ENCODE peak calls at places on chromosome 12, in eight cellular contexts. K is T-helper 2 cell; G is ovary; O is activated T-cell treated with anti-CD3 and anti-CD28 coated beads, Interleukin-2, amount 50 U/mL, for 4 hours; A is T-helper 1 cell; U is NCI-H1417; Y is NCI-H1092; J is choroid plexus epithelial cell. P is an unnamed sample.

GRCh38 chr12:116370004-116370404 is 92.5 kb upstream of the MED13L start:
- DNase-seq in G (no peak), A (no peak), K (no peak), U (no peak), O (no peak), J (peak), Y (no peak), P (no peak)

GRCh38 chr12:123063535-123063934 is 83.1 kb downstream of the ARL6IP4 start:
- DNase-seq in J (peak), O (no peak), A (no peak), U (no peak), Y (no peak), G (no peak), K (peak), P (no peak)

GRCh38 chr12:4526923-4527546 is 11.7 kb upstream of the RAD51AP1 start:
- DNase-seq in Y (no peak), G (no peak), K (peak), A (peak), O (no peak), J (peak), U (no peak), P (no peak)

GRCh38 chr12:4037747-4038312 is 164.6 kb upstream of the PARP11 start:
- DNase-seq in O (no peak), Y (no peak), U (no peak), A (no peak), G (peak), J (peak), K (no peak), P (no peak)

GRCh38 chr12:1199700-1200099 is 208.7 kb downstream of the ERC1 start:
- DNase-seq in K (no peak), Y (no peak), O (no peak), G (no peak), J (no peak), A (no peak), U (no peak), P (no peak)

GRCh38 chr12:5258498-5258897 is 173.4 kb upstream of the NTF3 start:
- DNase-seq in O (no peak), K (no peak), U (no peak), G (no peak), A (no peak), Y (no peak), J (no peak), P (no peak)

GRCh38 chr12:32983332-32983731 is 86.8 kb upstream of the PKP2 start:
- DNase-seq in Y (no peak), G (no peak), U (no peak), A (no peak), O (no peak), J (no peak), K (no peak), P (no peak)

GRCh38 chr12:4603946-4604345 is 41.9 kb downstream of the DYRK4 start:
- DNase-seq in K (no peak), O (no peak), J (no peak), G (no peak), U (no peak), A (no peak), Y (no peak), P (no peak)

GRCh38 chr12:121537814-121538698 is 42.8 kb downstream of the KDM2B start:
- DNase-seq in J (no peak), U (peak), O (peak), G (no peak), K (peak), A (peak), Y (no peak), P (no peak)

GRCh38 chr12:32895688-32896437 is 714 bp downstream of the PKP2 start:
- DNase-seq in Y (no peak), U (peak), G (peak), J (no peak), A (no peak), O (no peak), K (no peak), P (no peak)

GRCh38 chr12:87820524-87821194 is 208.5 kb downstream of the C12orf50 start:
- DNase-seq in J (peak), A (no peak), Y (no peak), K (no peak), O (no peak), G (no peak), U (no peak), P (no peak)

GRCh38 chr12:68950511-68950910 is 17.5 kb upstream of the CPM start:
- DNase-seq in O (no peak), U (no peak), K (no peak), J (no peak), A (no peak), Y (no peak), G (no peak), P (no peak)

GRCh38 chr12:124392271-124392990 is 97.5 kb downstream of the RFLNA start:
- DNase-seq in A (no peak), U (peak), O (no peak), J (peak), Y (no peak), G (peak), K (no peak), P (no peak)

GRCh38 chr12:90174198-90174510 is 465.5 kb upstream of the ATP2B1 start:
- DNase-seq in A (peak), J (peak), O (no peak), K (peak), G (no peak), Y (no peak), U (no peak), P (no peak)

GRCh38 chr12:123085730-123086487 is 65.0 kb downstream of the PITPNM2 start:
- DNase-seq in U (peak), K (no peak), A (no peak), J (no peak), G (no peak), O (no peak), Y (no peak), P (no peak)